ENCODE peak calls at places on chromosome 22, in five cellular contexts. L is PC-3, W is AG04450, A is HFF-Myc, Y is bronchial epithelial cell. K is an unnamed sample.

GRCh38 chr22:20781272-20781990 is 7.5 kb downstream of the SERPIND1 start:
- DNase-seq in Y (peak), A (no peak), L (peak), W (no peak), K (no peak)

GRCh38 chr22:42969348-42969975 is 45.5 kb downstream of the PACSIN2 start:
- DNase-seq in W (no peak), L (peak), Y (peak), A (peak), K (peak)

GRCh38 chr22:38862375-38863329 is 9.4 kb downstream of the CBX6 start:
- DNase-seq in A (no peak), L (no peak), Y (no peak), W (no peak), K (no peak)

GRCh38 chr22:35835998-35836691 is 118.5 kb downstream of the APOL5 start:
- DNase-seq in A (peak), Y (peak), W (peak), L (peak), K (peak)

GRCh38 chr22:40281717-40282116 is 64.6 kb upstream of the ADSL start:
- DNase-seq in Y (peak), A (no peak), W (no peak), L (no peak), K (no peak)

GRCh38 chr22:39943366-39943765 is 16.8 kb upstream of the TMA7B start:
- DNase-seq in A (no peak), W (no peak), L (peak), Y (no peak), K (no peak)

GRCh38 chr22:35966314-35967045 is 62.1 kb downstream of the RBFOX2 start:
- DNase-seq in A (peak), Y (no peak), L (peak), W (no peak), K (no peak)

GRCh38 chr22:44419429-44419828 is 78.6 kb downstream of the RTL6 start:
- DNase-seq in Y (peak), W (no peak), A (peak), L (peak), K (no peak)

GRCh38 chr22:48943567-48944432 is 883.9 kb downstream of the BRD1 start:
- DNase-seq in A (no peak), Y (no peak), L (peak), W (no peak), K (no peak)

GRCh38 chr22:44392446-44392921 is 79.7 kb upstream of the SHISAL1 start:
- DNase-seq in W (no peak), A (no peak), Y (peak), L (peak), K (no peak)

GRCh38 chr22:35230839-35231584 is 26.3 kb upstream of the HMGXB4 start:
- DNase-seq in A (no peak), Y (no peak), L (peak), W (no peak), K (no peak)

GRCh38 chr22:20429254-20430100 is 8.1 kb downstream of the SCARF2 start:
- DNase-seq in A (no peak), Y (peak), L (no peak), W (no peak), K (no peak)

GRCh38 chr22:36528336-36528735 is 630 bp downstream of the EIF3D start:
- DNase-seq in Y (no peak), L (no peak), A (no peak), W (no peak), K (no peak)

GRCh38 chr22:27992294-27993165 is 73.5 kb upstream of the PITPNB start:
- DNase-seq in A (no peak), W (no peak), Y (no peak), L (no peak), K (no peak)

GRCh38 chr22:26313291-26313690 is 115.8 kb upstream of the ASPHD2 start:
- DNase-seq in L (no peak), Y (no peak), W (no peak), A (no peak), K (no peak)

GRCh38 chr22:49551897-49552659 is 275.6 kb downstream of the BRD1 start:
- DNase-seq in Y (no peak), A (no peak), L (no peak), W (no peak), K (no peak)

GRCh38 chr22:44539467-44540063 is 41.5 kb upstream of the RTL6 start:
- DNase-seq in L (no peak), A (no peak), W (no peak), Y (no peak), K (no peak)

GRCh38 chr22:36464715-36465231 is 16.7 kb downstream of the TXN2 start:
- DNase-seq in L (no peak), Y (no peak), A (no peak), W (no peak), K (no peak)

GRCh38 chr22:20979243-20979809 is 2.8 kb upstream of the LZTR1 start:
- DNase-seq in L (no peak), A (no peak), W (peak), Y (peak), K (no peak)

GRCh38 chr22:32255217-32255616 is at the start of gene SLC5A4:
- DNase-seq in W (no peak), A (no peak), Y (no peak), L (no peak), K (no peak)

GRCh38 chr22:36160499-36160942 is at the start of gene APOL3:
- DNase-seq in W (no peak), L (peak), A (no peak), Y (peak), K (peak)

GRCh38 chr22:24601217-24602104 is 1.5 kb upstream of the GGT1 start:
- DNase-seq in Y (no peak), L (no peak), W (no peak), A (no peak), K (no peak)

GRCh38 chr22:39223091-39223710 is 21.6 kb downstream of the PDGFB start:
- DNase-seq in A (no peak), Y (no peak), W (no peak), L (no peak), K (no peak)

GRCh38 chr22:33923660-33924246 is 3.5 kb upstream of the LARGE1 start:
- DNase-seq in Y (peak), A (peak), W (peak), L (peak), K (peak)

GRCh38 chr22:10961043-10961860 is 4566.7 kb upstream of the OR11H1 start:
- DNase-seq in L (no peak), Y (no peak), W (no peak), A (no peak), K (no peak)

GRCh38 chr22:39717099-39717498 is 146.5 kb downstream of the CACNA1I start:
- DNase-seq in Y (no peak), L (no peak), A (no peak), W (no peak), K (no peak)

GRCh38 chr22:26398741-26399153 is 30.3 kb upstream of the ASPHD2 start:
- DNase-seq in L (peak), W (peak), A (peak), Y (peak), K (peak)

GRCh38 chr22:49201046-49201970 is 626.4 kb downstream of the BRD1 start:
- DNase-seq in A (no peak), L (no peak), Y (no peak), W (no peak), K (no peak)

GRCh38 chr22:19766506-19767426 is 6.2 kb downstream of the TBX1 start:
- DNase-seq in A (no peak), Y (peak), W (no peak), L (no peak), K (no peak)

GRCh38 chr22:25134028-25134427 is 65.6 kb upstream of the CRYBB3 start:
- DNase-seq in Y (peak), W (no peak), A (no peak), L (peak), K (no peak)

GRCh38 chr22:19868773-19869471 is 14.2 kb upstream of the GNB1L start:
- DNase-seq in Y (peak), A (no peak), L (no peak), W (no peak), K (no peak)

GRCh38 chr22:37818397-37819099 is 4.6 kb upstream of the GALR3 start:
- DNase-seq in L (no peak), W (no peak), A (no peak), Y (peak), K (no peak)
- TF ChIP-seq CTCF in L (no peak), W (peak), A (peak), Y (peak), K (no peak)

GRCh38 chr22:41925783-41926460 is 684 bp downstream of the TNFRSF13C start:
- DNase-seq in L (peak), W (no peak), Y (no peak), A (no peak), K (no peak)

GRCh38 chr22:41922336-41922735 is 4.3 kb downstream of the TNFRSF13C start:
- DNase-seq in W (no peak), Y (no peak), L (no peak), A (no peak), K (no peak)

GRCh38 chr22:41923595-41924276 is 2.9 kb downstream of the TNFRSF13C start:
- DNase-seq in A (no peak), W (no peak), Y (no peak), L (no peak), K (no peak)

GRCh38 chr22:41920271-41920976 is 5.5 kb upstream of the SHISA8 start:
- DNase-seq in Y (no peak), A (no peak), W (no peak), L (no peak), K (no peak)

DNA sequence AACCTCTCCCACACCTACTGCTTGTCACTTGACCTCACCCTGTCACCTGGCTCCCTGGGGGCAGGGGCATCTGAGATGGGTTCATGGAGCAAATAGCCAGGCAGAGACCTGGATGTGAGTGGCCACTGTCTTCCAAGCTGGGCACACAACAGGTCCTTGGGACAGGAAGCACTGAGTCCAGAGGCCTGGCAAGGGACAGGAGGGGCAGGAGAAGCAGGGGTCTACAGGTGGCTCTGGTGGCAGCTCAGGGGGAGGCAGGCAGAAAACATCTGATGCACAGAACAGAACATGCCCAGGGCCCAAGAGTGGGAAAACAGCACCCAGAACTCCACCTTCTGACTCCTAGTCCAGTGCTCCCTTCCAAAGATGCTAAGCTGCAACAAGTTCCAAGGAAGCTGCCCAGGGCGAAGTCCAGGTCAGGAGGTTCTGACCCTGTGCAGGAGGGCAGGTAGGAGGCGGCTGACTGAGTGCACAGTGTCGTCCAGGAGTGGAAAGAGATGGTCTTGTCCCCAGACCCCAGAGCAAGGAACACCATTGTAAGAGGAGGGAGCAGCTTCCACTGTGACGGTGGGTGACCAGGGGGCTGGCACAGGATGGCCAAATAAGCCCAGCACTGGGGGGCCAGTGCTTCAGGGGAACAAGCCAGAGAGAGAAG is 3.5 kb downstream of the TNFRSF13C start:
- DNase-seq in W (no peak), L (no peak), Y (no peak), A (no peak), K (no peak)
- H3K4me3 ChIP-seq in W (no peak), L (no peak), Y (no peak), A (no peak), K (no peak)

DNA sequence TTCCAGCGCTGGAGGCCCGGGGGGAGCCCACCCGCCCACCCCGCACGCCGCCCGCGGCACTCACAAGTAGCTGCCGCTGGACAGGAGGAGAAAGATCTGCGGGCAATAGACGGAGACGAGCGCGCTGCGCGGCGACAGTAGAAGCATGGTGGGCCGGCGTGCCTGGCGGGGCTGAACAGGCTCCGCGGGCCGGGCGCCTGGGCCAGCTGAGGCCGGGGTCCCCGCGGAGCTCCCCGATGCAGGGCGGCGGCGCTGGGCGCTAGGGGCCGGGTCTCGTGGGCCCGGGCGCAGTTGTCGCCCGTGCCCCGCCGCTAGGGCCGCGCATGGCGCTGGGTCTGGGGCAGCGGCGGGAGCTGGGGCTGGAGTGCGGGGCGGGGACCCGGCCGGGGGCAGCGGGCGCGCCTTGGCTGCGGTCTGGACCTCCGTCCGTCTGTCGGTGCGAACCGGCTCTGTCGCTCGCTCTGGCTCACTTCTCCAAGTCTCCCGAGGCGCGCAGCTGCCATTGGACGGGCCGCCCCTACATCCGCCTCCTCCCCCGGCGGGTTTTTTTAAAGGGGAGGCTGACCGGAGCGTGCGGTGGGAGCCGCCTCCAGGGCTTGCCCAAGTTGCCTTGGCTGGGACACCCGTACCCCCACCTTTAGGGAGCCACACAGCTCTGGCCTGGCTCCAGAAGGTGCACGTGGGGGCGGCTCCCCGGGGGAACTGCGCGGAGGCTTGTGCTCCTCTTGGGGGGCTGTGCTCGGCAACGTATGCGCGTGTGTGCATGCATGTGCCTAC is 4.7 kb downstream of the WNT7B start:
- DNase-seq in A (no peak), W (no peak), Y (no peak), L (no peak), K (no peak)
- TF ChIP-seq CTCF in A (no peak), W (no peak), Y (no peak), L (no peak), K (no peak)

DNA sequence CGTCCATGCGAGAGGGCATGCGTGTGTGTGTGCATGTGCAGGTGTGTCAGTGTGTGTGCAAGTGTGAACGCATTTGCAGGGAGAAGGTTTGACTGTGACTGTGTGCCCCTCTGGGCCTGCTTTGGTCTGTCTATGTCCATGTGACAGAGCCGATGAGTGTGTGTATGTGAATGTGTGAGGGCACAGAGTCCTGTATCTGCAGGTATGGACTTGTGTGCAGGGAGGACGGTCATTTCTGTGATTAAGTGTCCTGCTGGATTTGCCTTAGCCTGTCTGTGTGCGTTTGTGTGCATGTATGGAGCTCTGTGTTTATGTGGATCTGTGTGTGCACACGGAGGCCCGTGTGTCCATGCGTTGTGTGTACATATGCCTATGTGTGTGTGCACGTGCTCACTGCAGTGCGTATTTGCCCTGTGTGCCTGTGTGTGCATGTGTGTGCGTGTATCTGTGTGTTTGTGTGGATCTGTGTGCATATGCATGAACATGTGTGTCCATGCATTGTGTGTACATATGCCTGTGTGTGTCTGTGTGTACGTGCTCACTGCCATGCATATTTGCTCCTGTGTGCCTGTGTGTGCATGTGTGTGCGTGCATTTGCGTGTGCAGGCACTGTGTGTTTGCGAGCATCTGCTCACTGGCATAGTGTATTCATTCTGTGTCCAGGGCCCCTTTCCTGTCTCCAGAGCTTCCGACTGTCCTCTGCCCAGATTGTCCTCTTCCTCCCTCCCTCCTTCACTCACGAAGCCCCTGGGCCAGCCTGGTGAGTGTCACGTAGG is 5.6 kb downstream of the EMID1 start:
- DNase-seq in W (no peak), A (no peak), Y (peak), L (no peak), K (no peak)
- H3K4me3 ChIP-seq in W (no peak), A (no peak), Y (no peak), L (no peak), K (no peak)

DNA sequence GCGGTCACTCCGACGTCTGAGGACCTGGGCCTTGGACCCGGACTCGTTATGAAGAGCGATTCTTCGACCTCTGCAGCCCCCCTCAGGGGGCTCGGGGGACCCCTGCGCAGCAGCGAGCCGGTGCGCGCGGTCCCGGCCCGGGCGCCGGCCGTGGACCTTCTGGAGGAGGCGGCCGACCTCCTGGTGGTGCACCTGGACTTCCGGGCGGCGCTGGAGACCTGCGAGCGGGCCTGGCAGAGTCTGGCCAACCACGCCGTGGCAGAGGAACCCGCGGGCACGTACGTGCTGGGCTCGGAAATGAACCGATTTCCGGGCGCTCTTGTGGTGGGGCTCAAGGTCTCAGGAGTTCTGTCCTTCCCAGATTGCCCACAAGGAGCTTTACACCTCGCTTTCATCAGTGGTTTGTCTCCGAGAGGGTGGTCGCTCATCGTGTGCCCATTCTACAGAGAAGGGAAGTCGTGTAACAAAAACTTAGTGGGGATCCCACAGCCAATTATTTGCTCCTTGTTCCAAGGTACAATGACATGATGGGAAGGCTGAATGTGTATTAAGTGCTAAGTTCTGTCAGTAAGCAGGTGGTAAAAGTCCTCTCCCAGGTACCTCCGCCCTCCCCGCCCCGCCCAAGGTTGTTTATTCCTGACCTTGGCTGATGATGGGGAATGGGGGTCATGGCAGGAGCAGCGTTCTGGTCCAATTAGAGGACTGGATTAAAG is 695 bp downstream of the PEX26 start:
- DNase-seq in A (no peak), L (peak), W (no peak), Y (no peak), K (no peak)
- TF ChIP-seq CTCF in A (no peak), L (peak), W (peak), Y (peak), K (peak)